ENCODE peak calls at places on chromosomes 13 and 19, in seven cellular contexts. K is neural crest cell, P is MM.1S, Z is dorsolateral prefrontal cortex, G is mucosa of descending colon, B is cardiac muscle cell, T is fibroblast of pulmonary artery. Q is an unnamed sample.

GRCh38 chr13:63190742-63191141 is 1775.1 kb upstream of the PCDH20 start:
- DNase-seq in K (no peak), P (no peak), Z (no peak), G (no peak), B (no peak), T (peak; percentile 49), Q (no peak)

GRCh38 chr19:18387395-18387794 is 1.4 kb downstream of the GDF15 start:
- DNase-seq in K (no peak), P (no peak), Z (no peak), G (no peak), B (no peak), T (no peak), Q (no peak)

GRCh38 chr13:114096031-114096485 is 36.4 kb downstream of the RASA3 start:
- DNase-seq in K (no peak), P (no peak), Z (no peak), G (no peak), B (no peak), T (no peak), Q (no peak)

GRCh38 chr19:44685877-44686276 is 13.1 kb upstream of the CEACAM16 start:
- DNase-seq in K (no peak), P (no peak), Z (no peak), G (no peak), B (no peak), T (peak; percentile 64), Q (no peak)

GRCh38 chr19:13962738-13963602 is 10.7 kb downstream of the DCAF15 start:
- DNase-seq in K (no peak), P (no peak), Z (no peak), G (no peak), B (no peak), T (peak; percentile 47), Q (no peak)

GRCh38 chr19:40521276-40521675 is 54.5 kb downstream of the SPTBN4 start:
- DNase-seq in K (no peak), P (peak; percentile 27), Z (no peak), G (no peak), B (no peak), T (peak; percentile 51), Q (no peak)

GRCh38 chr13:65292488-65292901 is 1937.6 kb downstream of the PCDH9 start:
- DNase-seq in K (no peak), P (no peak), Z (no peak), G (no peak), B (peak; percentile 18), T (peak; percentile 73), Q (no peak)

GRCh38 chr13:80276371-80277289 is 64.3 kb downstream of the SPRY2 start:
- DNase-seq in K (peak; percentile 48), P (no peak), Z (no peak), G (no peak), B (no peak), T (peak; percentile 75), Q (no peak)

GRCh38 chr13:44989941-44990340 is 603 bp downstream of the GPALPP1 start:
- DNase-seq in K (no peak), P (no peak), Z (no peak), G (no peak), B (peak; percentile 6), T (no peak), Q (no peak)

GRCh38 chr19:35222373-35223005 is 6.0 kb downstream of the FAM187B start:
- DNase-seq in K (no peak), P (no peak), Z (no peak), G (no peak), B (no peak), T (no peak), Q (no peak)

DNA sequence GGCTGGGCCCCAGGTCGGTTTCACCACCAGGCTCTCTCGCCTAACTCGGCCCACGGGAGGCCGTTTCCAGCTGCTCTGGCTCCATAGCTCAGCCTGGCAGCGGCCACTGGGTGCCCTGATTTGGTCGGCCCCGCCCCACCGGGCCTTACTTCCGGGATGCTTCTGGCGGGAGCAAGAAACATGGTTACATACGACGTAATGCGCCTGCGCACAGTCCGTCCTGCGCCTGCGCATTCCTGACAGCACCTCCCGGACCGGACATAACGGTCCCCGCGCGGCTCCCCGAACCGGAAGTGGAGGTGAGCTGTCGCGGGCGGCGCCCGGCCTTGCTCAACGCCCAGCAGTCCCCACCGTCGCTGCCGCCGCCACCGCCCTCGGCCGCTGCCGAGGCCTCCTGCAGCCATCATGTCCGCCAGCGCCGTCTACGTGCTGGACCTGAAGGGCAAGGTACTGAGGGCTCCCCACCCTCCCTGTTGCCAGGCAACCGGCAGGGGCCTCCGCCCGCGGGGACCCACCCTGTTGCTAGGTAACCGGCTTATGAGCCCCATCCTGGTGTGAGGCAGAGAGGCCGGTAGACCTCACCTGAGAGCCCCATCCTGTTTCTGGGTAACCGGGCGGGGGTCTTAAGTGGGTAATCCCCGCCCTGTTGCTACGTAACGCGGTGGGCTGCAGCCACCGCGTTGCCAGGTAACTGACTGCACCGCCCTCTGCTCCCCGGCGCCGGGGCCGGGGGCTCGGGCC is at the start of gene AP1M1:
- DNase-seq in K (peak; percentile 97), P (peak; percentile 99), Z (peak; percentile 93), G (peak; percentile 99), B (peak; percentile 97), T (peak; percentile 98), Q (peak; percentile 90)
- TF ChIP-seq CTCF in K (no peak), P (no peak), Z (peak; percentile 55), G (no peak), B (no peak), T (no peak), Q (no peak)

GRCh38 chr13:22738357-22738756 is 442.4 kb upstream of the SGCG start:
- DNase-seq in K (no peak), P (no peak), Z (no peak), G (no peak), B (no peak), T (no peak), Q (no peak)

GRCh38 chr13:22736084-22736767 is 444.6 kb upstream of the SGCG start:
- DNase-seq in K (no peak), P (no peak), Z (no peak), G (no peak), B (no peak), T (no peak), Q (no peak)

GRCh38 chr13:22744688-22745452 is 435.9 kb upstream of the SGCG start:
- DNase-seq in K (no peak), P (peak; percentile 35), Z (no peak), G (no peak), B (no peak), T (no peak), Q (no peak)

GRCh38 chr13:22736768-22737092 is 444.0 kb upstream of the SGCG start:
- DNase-seq in K (no peak), P (no peak), Z (no peak), G (no peak), B (no peak), T (no peak), Q (no peak)

DNA sequence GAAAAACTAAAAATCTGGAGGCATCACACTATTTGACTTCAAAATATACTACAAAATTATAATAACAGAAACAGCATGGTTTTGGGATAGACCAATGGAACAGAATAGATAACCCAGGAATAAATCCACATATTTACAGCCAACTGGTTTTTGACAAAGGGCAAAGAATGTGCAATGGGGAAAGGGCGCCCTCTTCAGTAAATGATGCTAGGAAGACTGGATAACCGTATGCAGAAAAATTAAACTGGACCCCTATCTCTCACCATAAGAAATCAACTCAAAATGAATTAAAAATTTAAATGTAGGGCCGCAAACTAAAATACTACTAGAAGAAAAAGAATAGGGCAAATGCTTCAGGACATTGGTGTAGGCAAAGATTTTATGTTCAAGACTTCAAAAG is 440.5 kb upstream of the SGCG start:
- DNase-seq in K (no peak), P (no peak), Z (no peak), G (no peak), B (peak; percentile 15), T (no peak), Q (no peak)
- TF ChIP-seq CTCF in K (peak; percentile 45), P (peak; percentile 28), Z (no peak), G (no peak), B (peak; percentile 9), T (no peak), Q (no peak)

GRCh38 chr19:22286151-22286810 is at the start of gene ZNF729:
- DNase-seq in K (no peak), P (no peak), Z (no peak), G (no peak), B (no peak), T (no peak), Q (no peak)
- TF ChIP-seq CTCF in K (no peak), P (no peak), Z (no peak), G (no peak), B (no peak), T (no peak), Q (no peak)

DNA sequence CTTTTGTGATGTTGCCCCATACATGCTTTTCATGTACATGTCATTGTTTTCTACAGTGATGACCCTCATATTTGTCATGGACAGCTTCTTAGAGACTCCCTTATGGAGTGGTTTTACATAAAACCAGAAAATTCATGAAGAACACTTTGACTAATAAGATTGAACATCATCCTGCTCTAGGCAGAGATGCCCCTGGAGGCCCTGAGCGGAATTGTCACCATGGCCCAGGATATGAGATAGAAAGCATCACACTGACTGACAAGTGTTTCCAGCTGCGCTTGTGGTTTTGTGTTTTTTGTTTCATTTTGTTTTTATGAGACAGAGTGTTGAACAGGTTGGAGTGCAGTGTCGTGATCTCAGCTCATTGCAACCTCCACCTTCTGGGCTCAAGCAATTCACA is 22.2 kb downstream of the ZNF701 start:
- DNase-seq in K (no peak), P (no peak), Z (no peak), G (no peak), B (no peak), T (no peak), Q (no peak)
- TF ChIP-seq CTCF in K (no peak), P (no peak), Z (no peak), G (no peak), B (no peak), T (no peak), Q (no peak)

GRCh38 chr19:42023943-42024260 is 29.9 kb upstream of the ATP1A3 start:
- DNase-seq in K (no peak), P (no peak), Z (no peak), G (no peak), B (no peak), T (no peak), Q (no peak)

GRCh38 chr19:42022616-42023015 is 28.6 kb upstream of the ATP1A3 start:
- DNase-seq in K (no peak), P (no peak), Z (no peak), G (no peak), B (peak; percentile 39), T (no peak), Q (no peak)

GRCh38 chr19:42024622-42025111 is 30.6 kb upstream of the ATP1A3 start:
- DNase-seq in K (no peak), P (no peak), Z (no peak), G (no peak), B (peak; percentile 40), T (peak; percentile 40), Q (no peak)

GRCh38 chr19:42021185-42021584 is 27.2 kb upstream of the ATP1A3 start:
- DNase-seq in K (no peak), P (no peak), Z (no peak), G (no peak), B (no peak), T (no peak), Q (no peak)

GRCh38 chr19:42023121-42023942 is 29.3 kb upstream of the ATP1A3 start:
- DNase-seq in K (peak; percentile 24), P (peak; percentile 14), Z (no peak), G (peak; percentile 34), B (peak; percentile 29), T (peak; percentile 3), Q (no peak)
- TF ChIP-seq CTCF in K (peak; percentile 47), P (peak; percentile 65), Z (no peak), G (peak; percentile 12), B (peak; percentile 49), T (peak; percentile 39), Q (no peak)

GRCh38 chr13:84460989-84461388 is 578.7 kb upstream of the SLITRK1 start:
- DNase-seq in K (no peak), P (no peak), Z (no peak), G (no peak), B (no peak), T (no peak), Q (no peak)

GRCh38 chr13:84455143-84455905 is 573.0 kb upstream of the SLITRK1 start:
- DNase-seq in K (no peak), P (no peak), Z (no peak), G (no peak), B (no peak), T (no peak), Q (no peak)
- TF ChIP-seq CTCF in K (peak; percentile 15), P (no peak), Z (no peak), G (no peak), B (peak; percentile 8), T (no peak), Q (no peak)

Q was measured in mesothelial cell of epicardium.